ENCODE peak calls at places on chromosomes 5 and 9, in five cellular contexts. M is H1, G is testis, C is endothelial cell of umbilical vein, Y is right lobe of liver. P is an unnamed sample.

GRCh38 chr5:93924628-93925027 is 183.2 kb upstream of the POU5F2 start:
- DNase-seq in M (no peak), G (no peak), C (no peak), Y (no peak), P (no peak)

GRCh38 chr9:93134740-93135444 is 841 bp upstream of the NINJ1 start:
- DNase-seq in M (no peak), G (no peak), C (no peak), Y (no peak), P (no peak)

GRCh38 chr5:80662108-80662507 is 7.3 kb upstream of the DHFR start:
- DNase-seq in M (no peak), G (no peak), C (no peak), Y (no peak), P (no peak)

GRCh38 chr9:133275105-133276000 is at the start of gene ABO:
- DNase-seq in M (peak; percentile 62), G (peak; percentile 61), C (no peak), Y (no peak), P (no peak)

GRCh38 chr5:138953370-138954256 is 78.5 kb upstream of the LRRTM2 start:
- DNase-seq in M (no peak), G (peak; percentile 92), C (peak; percentile 66), Y (peak; percentile 81), P (peak; percentile 87)

GRCh38 chr9:131905144-131905543 is 165.3 kb upstream of the RAPGEF1 start:
- DNase-seq in M (no peak), G (no peak), C (no peak), Y (no peak), P (no peak)

GRCh38 chr9:98491231-98491651 is 217.5 kb downstream of the GABBR2 start:
- DNase-seq in M (no peak), G (no peak), C (no peak), Y (no peak), P (no peak)

GRCh38 chr9:90905079-90905478 is 103.5 kb downstream of the SYK start:
- DNase-seq in M (no peak), G (no peak), C (no peak), Y (no peak), P (no peak)

GRCh38 chr9:100595391-100596199 is 17.7 kb downstream of the CAVIN4 start:
- DNase-seq in M (no peak), G (peak; percentile 42), C (peak; percentile 83), Y (no peak), P (no peak)

GRCh38 chr9:135471751-135472640 is 7.6 kb upstream of the PPP1R26 start:
- DNase-seq in M (no peak), G (no peak), C (no peak), Y (no peak), P (no peak)

GRCh38 chr5:13660072-13660471 is 284.4 kb downstream of the DNAH5 start:
- DNase-seq in M (no peak), G (no peak), C (peak; percentile 17), Y (no peak), P (no peak)

GRCh38 chr9:75230469-75230868 is 142.2 kb downstream of the OSTF1 start:
- DNase-seq in M (no peak), G (no peak), C (no peak), Y (no peak), P (no peak)

GRCh38 chr5:43315262-43315661 is 2.0 kb upstream of the HMGCS1 start:
- DNase-seq in M (no peak), G (no peak), C (no peak), Y (no peak), P (no peak)

GRCh38 chr5:120463026-120463770 is 902 bp upstream of the PRR16 start:
- DNase-seq in M (no peak), G (no peak), C (no peak), Y (no peak), P (no peak)

GRCh38 chr5:153960269-153961215 is 78.2 kb downstream of the FAM114A2 start:
- DNase-seq in M (no peak), G (no peak), C (no peak), Y (no peak), P (no peak)

DNA sequence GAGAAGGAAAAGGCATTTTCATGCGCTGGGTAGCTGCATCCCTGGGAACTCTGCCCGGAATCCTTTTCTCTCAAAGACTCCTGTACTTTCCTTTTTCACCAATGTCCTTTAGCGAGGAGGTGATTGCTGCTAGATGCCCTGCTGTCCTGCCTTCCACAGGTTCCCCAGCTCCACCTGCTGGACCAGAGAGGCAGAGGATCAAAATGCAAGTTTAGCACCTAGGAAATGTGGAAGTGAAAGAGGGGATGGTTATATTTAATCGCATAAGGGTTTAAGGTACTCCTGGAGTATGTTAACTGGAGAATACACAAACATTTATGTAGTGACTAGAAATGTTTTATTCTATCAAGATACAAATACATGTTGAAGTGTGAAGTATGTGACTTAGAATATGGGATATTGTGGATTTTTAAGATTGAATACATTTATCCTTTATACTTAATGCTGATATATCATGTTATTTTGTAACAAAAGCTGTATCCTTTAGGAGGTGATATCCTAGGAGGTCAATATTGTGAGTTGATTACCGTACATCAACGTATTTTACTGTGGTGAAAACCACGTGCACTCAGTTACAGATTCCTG is 145.8 kb downstream of the ARHGAP26 start:
- DNase-seq in M (peak; percentile 66), G (peak; percentile 26), C (no peak), Y (peak; percentile 69), P (no peak)
- TF ChIP-seq CTCF in M (peak; percentile 89), G (no peak), C (peak; percentile 41), Y (peak; percentile 70), P (peak; percentile 12)

DNA sequence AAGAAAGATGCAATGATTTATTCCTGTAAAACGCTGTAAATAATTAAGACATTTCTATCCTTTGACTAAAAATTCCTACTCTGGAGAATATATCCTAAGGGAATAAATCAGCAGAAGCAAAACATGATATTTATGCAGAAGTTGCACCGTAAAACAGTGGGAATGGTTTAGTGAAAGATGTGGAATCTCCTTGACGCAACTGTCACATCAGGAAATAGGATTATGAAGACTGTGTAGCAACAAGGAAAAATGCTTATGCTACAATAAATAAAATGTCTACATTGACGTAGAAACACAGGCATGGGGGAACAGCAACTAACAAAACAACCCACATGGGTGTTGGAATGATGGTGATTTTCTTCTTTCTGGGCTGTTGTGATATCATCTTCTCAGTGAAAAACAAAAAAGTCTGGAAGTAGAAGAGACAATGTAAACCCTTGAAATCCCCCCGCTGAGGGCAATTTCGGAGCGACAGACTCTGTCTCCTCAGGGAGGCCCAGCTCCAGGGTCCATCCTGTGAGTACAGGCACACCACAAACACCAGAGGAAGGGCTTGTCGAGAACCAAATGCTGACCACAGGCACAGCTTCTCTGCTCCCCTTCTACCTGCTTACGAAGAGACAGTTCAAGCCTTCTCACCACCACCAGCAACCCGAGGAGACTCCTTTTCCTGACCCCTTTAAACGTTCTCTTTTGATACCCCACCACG is 25.2 kb downstream of the COL23A1 start:
- DNase-seq in M (no peak), G (no peak), C (no peak), Y (no peak), P (no peak)
- H3K27me3 ChIP-seq in M (no peaks in the 10 kb centered on the region), G (no peaks in the 10 kb centered on the region), C (peaks cover 4% of the 10 kb centered on the region), Y (no peaks in the 10 kb centered on the region), P (peaks cover 8% of the 10 kb centered on the region)

GRCh38 chr5:181194489-181195248 is 10.3 kb downstream of the TRIM7 start:
- DNase-seq in M (no peak), G (no peak), C (no peak), Y (no peak), P (peak; percentile 48)
- H3K4me1 ChIP-seq in M (peaks cover 9% of the 10 kb centered on the region), G (peaks cover 6% of the 10 kb centered on the region), C (peaks cover 18% of the 10 kb centered on the region), Y (peaks cover 28% of the 10 kb centered on the region), P (peaks cover 6% of the 10 kb centered on the region)

GRCh38 chr5:175561085-175561484 is 82.7 kb downstream of the SFXN1 start:
- DNase-seq in M (no peak), G (no peak), C (no peak), Y (no peak), P (no peak)
- TF ChIP-seq CTCF in M (no peak), G (no peak), C (no peak), Y (no peak), P (no peak)

GRCh38 chr5:173265433-173265832 is 30.4 kb upstream of the NKX2-5 start:
- DNase-seq in M (no peak), G (peak; percentile 27), C (no peak), Y (peak; percentile 82), P (peak; percentile 30)
- H3K27me3 ChIP-seq in M (peaks cover 5% of the 10 kb centered on the region), G (no peaks in the 10 kb centered on the region), C (peaks cover 12% of the 10 kb centered on the region), Y (no peaks in the 10 kb centered on the region), P (peaks cover 14% of the 10 kb centered on the region)

GRCh38 chr5:148791696-148792095 is 34.7 kb upstream of the ADRB2 start:
- DNase-seq in M (no peak), G (no peak), C (no peak), Y (no peak), P (no peak)

GRCh38 chr5:148792649-148793048 is 33.8 kb upstream of the ADRB2 start:
- DNase-seq in M (no peak), G (no peak), C (no peak), Y (no peak), P (no peak)

GRCh38 chr5:148788636-148789035 is 37.8 kb upstream of the ADRB2 start:
- DNase-seq in M (no peak), G (no peak), C (no peak), Y (no peak), P (no peak)

GRCh38 chr5:148791334-148791667 is 35.1 kb upstream of the ADRB2 start:
- DNase-seq in M (no peak), G (no peak), C (peak; percentile 12), Y (no peak), P (no peak)

GRCh38 chr5:148790545-148791333 is 35.7 kb upstream of the ADRB2 start:
- DNase-seq in M (no peak), G (no peak), C (no peak), Y (no peak), P (no peak)
- H3K4me1 ChIP-seq in M (no peaks in the 10 kb centered on the region), G (no peaks in the 10 kb centered on the region), C (no peaks in the 10 kb centered on the region), Y (no peaks in the 10 kb centered on the region), P (no peaks in the 10 kb centered on the region)

DNA sequence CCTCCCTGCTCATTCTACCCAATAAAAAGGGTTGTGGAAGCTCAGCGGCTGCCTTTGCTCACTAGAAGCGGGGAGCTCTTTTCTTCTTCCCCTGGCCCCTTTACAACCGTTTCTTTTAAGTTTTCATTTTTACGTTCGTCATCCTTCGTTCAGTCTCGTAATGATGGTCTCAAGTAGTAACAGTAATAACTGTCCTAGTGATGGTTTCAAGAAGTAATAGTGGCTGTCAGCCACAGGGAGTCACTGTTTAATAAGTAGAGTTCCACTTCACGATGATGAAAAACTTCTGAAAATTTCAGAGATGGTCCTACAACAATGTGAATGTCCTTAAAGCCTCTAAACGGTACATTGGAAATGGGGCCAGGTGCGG is 6.2 kb downstream of the UGT3A2 start:
- DNase-seq in M (no peak), G (no peak), C (no peak), Y (no peak), P (no peak)
- TF ChIP-seq CTCF in M (peak; percentile 39), G (no peak), C (no peak), Y (no peak), P (no peak)

GRCh38 chr5:178765753-178766300 is 35.4 kb upstream of the ZNF354A start:
- DNase-seq in M (no peak), G (peak; percentile 6), C (no peak), Y (no peak), P (no peak)
- H3K27me3 ChIP-seq in M (no peaks in the 10 kb centered on the region), G (no peaks in the 10 kb centered on the region), C (no peaks in the 10 kb centered on the region), Y (no peaks in the 10 kb centered on the region), P (peaks cover 2% of the 10 kb centered on the region)